ENCODE peak calls at places on chromosome 1, in nine cellular contexts. S is Caco-2; U is activated CD4-positive, alpha-beta T cell treated with anti-CD3 and anti-CD28 coated beads, Interleukin-2, amount 50 U/mL, for 1 hour; B is GM20000; W is CD8-positive, alpha-beta T cell; D is CD4-positive, alpha-beta memory T cell; A is Right ventricle myocardium superior; Q is activated CD8-positive, alpha-beta memory T cell treated with anti-CD3 and anti-CD28 coated beads for 24 hours; Y is NCI-H2171. K is an unnamed sample.

GRCh38 chr1:231215676-231216385 is 25.2 kb upstream of the GNPAT start:
- DNase-seq in Y (no peak), Q (no peak), S (no peak), D (no peak), B (peak; percentile 19), W (no peak), U (no peak), A (no peak), K (no peak)

GRCh38 chr1:41806472-41807155 is 112.1 kb downstream of the HIVEP3 start:
- DNase-seq in Q (peak; percentile 85), D (peak; percentile 28), S (no peak), A (no peak), W (peak; percentile 35), B (peak; percentile 36), U (peak; percentile 21), Y (no peak), K (no peak)

GRCh38 chr1:58764294-58764978 is 19.4 kb downstream of the JUN start:
- DNase-seq in D (no peak), A (no peak), S (no peak), Y (no peak), U (no peak), Q (no peak), W (no peak), B (no peak), K (no peak)

GRCh38 chr1:1926346-1926811 is 7.3 kb upstream of the TMEM52 start:
- DNase-seq in D (no peak), B (no peak), W (no peak), Y (no peak), A (peak; percentile 13), S (no peak), Q (no peak), U (no peak), K (no peak)

GRCh38 chr1:201191723-201192477 is 1.3 kb downstream of the IGFN1 start:
- DNase-seq in B (no peak), W (no peak), Q (no peak), Y (peak; percentile 18), A (no peak), U (no peak), S (no peak), D (no peak), K (peak; percentile 27)

GRCh38 chr1:205430631-205431305 is 8.9 kb upstream of the LEMD1 start:
- DNase-seq in A (peak; percentile 71), S (no peak), U (peak; percentile 49), Y (no peak), W (peak; percentile 64), Q (peak; percentile 86), D (peak; percentile 54), B (peak; percentile 70), K (no peak)

GRCh38 chr1:119914071-119914470 is 17.8 kb upstream of the ADAM30 start:
- DNase-seq in U (no peak), B (no peak), Q (no peak), D (no peak), W (no peak), Y (no peak), A (no peak), S (no peak), K (no peak)

GRCh38 chr1:10957151-10957550 is 55.3 kb upstream of the TARDBP start:
- DNase-seq in W (no peak), U (no peak), S (no peak), A (no peak), B (no peak), D (no peak), Y (no peak), Q (no peak), K (no peak)

GRCh38 chr1:196034080-196034706 is 574.0 kb downstream of the KCNT2 start:
- DNase-seq in Q (no peak), A (no peak), B (no peak), Y (no peak), W (no peak), D (no peak), S (no peak), U (no peak), K (no peak)

GRCh38 chr1:15399710-15400109 is 10.0 kb upstream of the EFHD2 start:
- DNase-seq in U (no peak), A (no peak), Y (no peak), W (no peak), B (no peak), S (no peak), Q (no peak), D (no peak), K (no peak)

GRCh38 chr1:19336543-19336942 is 24.4 kb downstream of the SLC66A1 start:
- DNase-seq in Q (peak; percentile 73), B (no peak), A (peak; percentile 41), U (no peak), W (no peak), Y (no peak), D (no peak), S (no peak), K (no peak)

GRCh38 chr1:116433283-116434257 is 60.5 kb downstream of the ATP1A1 start:
- DNase-seq in S (no peak), B (no peak), W (no peak), Y (no peak), Q (no peak), D (no peak), U (no peak), A (peak; percentile 79), K (no peak)

GRCh38 chr1:178564086-178564782 is 51.3 kb downstream of the TEX35 start:
- DNase-seq in U (no peak), A (no peak), S (no peak), B (no peak), Y (no peak), W (no peak), D (no peak), Q (no peak), K (no peak)

GRCh38 chr1:211938473-211939080 is 96.8 kb downstream of the INTS7 start:
- DNase-seq in Q (no peak), S (no peak), W (no peak), D (peak; percentile 35), B (peak; percentile 32), U (no peak), Y (no peak), A (no peak), K (no peak)

GRCh38 chr1:154427173-154428139 is 22.3 kb downstream of the IL6R start:
- DNase-seq in U (no peak), Y (no peak), B (no peak), D (no peak), Q (no peak), S (no peak), A (peak; percentile 88), W (no peak), K (no peak)